ENCODE peak calls at places on chromosomes 12 and 14, in five cellular contexts. X, F, M, Q and C are unnamed samples.

GRCh38 chr12:27785882-27786570 is 6.0 kb upstream of the MANSC4 start:
- DNase-seq in F (no peak), M (peak; percentile 77), X (peak; percentile 8), Q (no peak), C (no peak)

GRCh38 chr14:63542231-63542999 is 762 bp downstream of the PPP2R5E start:
- DNase-seq in M (no peak), Q (no peak), F (no peak), X (no peak), C (no peak)

GRCh38 chr14:100536721-100537700 is 50.2 kb downstream of the BEGAIN start:
- DNase-seq in F (no peak), M (no peak), X (no peak), Q (no peak), C (no peak)

GRCh38 chr14:62661818-62662217 is 383.4 kb downstream of the KCNH5 start:
- DNase-seq in X (no peak), F (no peak), Q (no peak), M (no peak), C (no peak)

GRCh38 chr14:75132374-75133086 is 5.7 kb upstream of the NEK9 start:
- DNase-seq in M (peak; percentile 88), F (peak; percentile 83), X (peak; percentile 68), Q (peak; percentile 74), C (peak; percentile 42)

GRCh38 chr14:23294734-23295561 is 7.7 kb downstream of the PPP1R3E start:
- DNase-seq in Q (peak; percentile 74), X (no peak), M (peak; percentile 66), F (peak; percentile 55), C (peak; percentile 67)

GRCh38 chr12:78725951-78726550 is 138.5 kb upstream of the SYT1 start:
- DNase-seq in Q (no peak), M (no peak), X (no peak), F (no peak), C (no peak)

GRCh38 chr14:67710209-67710608 is 8.5 kb downstream of the RDH12 start:
- DNase-seq in M (no peak), F (peak; percentile 51), Q (no peak), X (no peak), C (no peak)

GRCh38 chr14:35405304-35405996 is 901 bp upstream of the NFKBIA start:
- DNase-seq in Q (no peak), X (no peak), F (no peak), M (peak; percentile 30), C (no peak)

GRCh38 chr14:95188372-95188771 is 31.0 kb upstream of the DICER1 start:
- DNase-seq in M (no peak), X (no peak), F (no peak), Q (no peak), C (no peak)
- H3K4me3 ChIP-seq in M (no peak overlapping the region), X (no peak overlapping the region), F (no peak overlapping the region), Q (no peak overlapping the region), C (no peak overlapping the region)

GRCh38 chr12:111558107-111558376 is 41.1 kb downstream of the ATXN2 start:
- DNase-seq in M (no peak), F (no peak), X (peak; percentile 34), Q (no peak), C (no peak)
- H3K4me3 ChIP-seq in M (no peak overlapping the region), F (no peak overlapping the region), X (no peak overlapping the region), Q (no peak overlapping the region), C (no peak overlapping the region)

DNA sequence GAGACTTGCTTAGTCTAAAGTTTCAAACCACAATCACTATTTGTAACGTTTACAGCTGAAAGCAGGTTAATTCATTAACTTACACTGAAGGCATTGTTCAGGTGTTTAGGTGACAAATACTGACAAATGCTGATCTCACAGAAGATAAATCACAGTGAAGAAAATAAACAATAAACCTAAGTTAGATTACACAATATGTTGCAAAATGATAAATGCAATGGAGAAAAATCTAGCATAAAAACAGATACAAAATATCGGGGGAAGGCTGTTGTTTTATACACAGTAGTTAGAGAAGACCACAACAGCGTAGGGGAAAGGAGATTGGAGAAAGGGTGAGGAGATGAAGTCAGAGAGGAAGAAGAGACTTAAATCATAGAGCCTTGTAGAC is 3.0 kb downstream of the SCAF11 start:
- DNase-seq in M (no peak), F (no peak), Q (no peak), X (no peak), C (no peak)
- H3K4me3 ChIP-seq in M (no peak overlapping the region), F (no peak overlapping the region), Q (no peak overlapping the region), X (no peak overlapping the region), C (no peak overlapping the region)

GRCh38 chr14:71753126-71753830 is 179.0 kb upstream of the RGS6 start:
- DNase-seq in M (peak; percentile 88), Q (peak; percentile 58), X (peak; percentile 81), F (peak; percentile 82), C (peak; percentile 53)
- H3K4me3 ChIP-seq in M (peak overlapping the region; percentile 44), Q (no peak overlapping the region), X (no peak overlapping the region), F (no peak overlapping the region), C (no peak overlapping the region)

GRCh38 chr12:46676396-46676795 is 149.4 kb downstream of the SLC38A4 start:
- DNase-seq in Q (no peak), F (no peak), M (no peak), X (no peak), C (no peak)

GRCh38 chr12:46674818-46675217 is 151.0 kb downstream of the SLC38A4 start:
- DNase-seq in X (no peak), F (no peak), M (no peak), Q (no peak), C (no peak)

GRCh38 chr12:46674126-46674525 is 151.7 kb downstream of the SLC38A4 start:
- DNase-seq in X (no peak), F (no peak), M (no peak), Q (no peak), C (no peak)

GRCh38 chr12:46676797-46677520 is 148.8 kb downstream of the SLC38A4 start:
- DNase-seq in M (no peak), X (no peak), F (no peak), Q (no peak), C (no peak)

GRCh38 chr12:46675736-46676135 is 150.1 kb downstream of the SLC38A4 start:
- DNase-seq in F (peak; percentile 33), M (peak; percentile 67), Q (peak; percentile 25), X (peak; percentile 24), C (peak; percentile 20)
- H3K4me3 ChIP-seq in F (no peak overlapping the region), M (no peak overlapping the region), Q (no peak overlapping the region), X (no peak overlapping the region), C (no peak overlapping the region)

GRCh38 chr12:15856097-15856982 is 25.8 kb upstream of the STRAP start:
- DNase-seq in Q (peak; percentile 56), X (peak; percentile 60), F (peak; percentile 78), M (peak; percentile 90), C (peak; percentile 34)
- H3K4me3 ChIP-seq in Q (no peak overlapping the region), X (no peak overlapping the region), F (no peak overlapping the region), M (no peak overlapping the region), C (no peak overlapping the region)

DNA sequence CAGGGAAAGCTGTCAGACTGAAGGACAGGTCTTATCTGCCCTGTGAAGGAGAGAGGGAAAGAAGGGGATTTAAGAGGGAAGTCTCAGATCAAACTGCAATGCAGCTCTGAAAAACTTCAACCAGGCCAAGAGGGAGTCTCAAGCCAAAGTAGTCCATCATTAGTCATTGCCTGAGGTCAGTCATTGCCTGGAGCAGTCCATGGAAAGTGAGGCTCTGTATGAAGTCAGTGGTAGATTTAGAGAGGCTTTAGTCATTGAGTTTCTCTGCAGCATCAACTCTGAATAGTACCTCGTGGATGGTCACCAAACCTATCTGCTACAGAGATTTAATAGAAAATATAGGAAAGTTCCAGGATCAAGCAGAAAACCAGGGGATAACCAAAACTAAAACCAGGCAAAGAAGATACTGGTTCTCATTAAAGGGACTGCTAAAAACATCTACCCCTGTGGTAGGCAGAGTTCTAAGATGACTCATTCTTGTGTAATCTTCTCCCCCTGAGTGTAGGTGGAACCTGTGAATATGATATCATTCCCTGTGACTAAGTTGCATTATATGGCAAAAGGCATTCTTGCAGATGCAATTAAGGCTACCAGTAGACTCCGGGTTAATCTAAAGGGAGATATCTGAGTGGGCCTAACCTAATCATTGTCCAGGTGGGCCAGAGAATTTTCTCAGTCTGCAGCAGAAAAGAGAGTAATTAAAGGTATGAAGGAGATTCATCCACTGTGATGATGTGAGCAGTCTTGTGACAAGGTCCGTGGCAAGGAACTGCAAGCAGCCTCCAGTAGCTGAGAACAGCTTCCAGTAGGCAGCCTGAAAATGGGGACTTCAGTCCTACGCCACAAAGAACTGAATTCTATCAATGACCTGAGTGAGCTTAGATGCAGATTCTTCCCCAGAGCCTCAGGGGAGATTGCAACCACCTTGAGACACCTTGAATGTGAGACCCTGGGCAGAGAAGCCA is 123.1 kb downstream of the GALC start:
- DNase-seq in M (peak; percentile 14), F (no peak), Q (no peak), X (peak; percentile 56), C (no peak)
- H3K4me3 ChIP-seq in M (no peak overlapping the region), F (no peak overlapping the region), Q (no peak overlapping the region), X (no peak overlapping the region), C (no peak overlapping the region)

DNA sequence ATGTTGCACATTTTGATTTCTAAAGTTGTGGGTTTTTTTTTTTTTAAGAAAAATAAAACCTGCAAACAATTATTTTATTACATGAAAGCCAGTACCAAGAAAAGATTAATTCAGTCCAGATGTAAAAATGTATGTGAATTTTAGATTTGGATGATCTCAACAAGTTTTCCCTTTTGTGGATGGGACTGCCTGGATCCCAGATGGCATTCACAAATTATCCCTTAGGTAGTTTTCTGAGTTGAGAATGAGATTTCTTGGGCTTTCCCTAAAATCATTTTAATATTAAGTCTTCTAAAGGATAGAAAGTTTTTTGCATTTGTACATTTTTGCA is 2.8 kb downstream of the FRMD6 start:
- DNase-seq in Q (no peak), X (no peak), F (no peak), M (no peak), C (no peak)
- H3K4me3 ChIP-seq in Q (no peak overlapping the region), X (peak overlapping the region; percentile 79), F (no peak overlapping the region), M (peak overlapping the region; percentile 91), C (no peak overlapping the region)